ENCODE peak calls at places on chromosome 12, in four cellular contexts. M is CD4-positive, alpha-beta T cell; C is neural crest cell; P is K562. R is an unnamed sample.

GRCh38 chr12:48331389-48331788 is 19.3 kb downstream of the ZNF641 start:
- DNase-seq in P (no peak), M (no peak), C (no peak), R (no peak)

GRCh38 chr12:70243510-70244331 is 488 bp downstream of the CNOT2 start:
- DNase-seq in P (peak), C (peak), M (peak), R (peak)

GRCh38 chr12:4251228-4251891 is 22.2 kb upstream of the CCND2 start:
- DNase-seq in M (no peak), P (no peak), C (no peak), R (no peak)

GRCh38 chr12:48979602-48980388 is 1.7 kb downstream of the WNT1 start:
- DNase-seq in M (no peak), P (no peak), C (no peak), R (peak)

GRCh38 chr12:107657133-107657532 is 28.5 kb upstream of the PWP1 start:
- DNase-seq in C (no peak), M (no peak), P (no peak), R (no peak)

GRCh38 chr12:121023799-121024198 is 7.5 kb upstream of the C12orf43 start:
- DNase-seq in C (no peak), P (no peak), M (no peak), R (no peak)

GRCh38 chr12:74337951-74338350 is 199.7 kb upstream of the ATXN7L3B start:
- DNase-seq in C (no peak), P (no peak), M (no peak), R (no peak)

GRCh38 chr12:34402899-34403705 is 380.8 kb downstream of the ALG10 start:
- DNase-seq in C (no peak), P (peak), M (no peak), R (peak)

GRCh38 chr12:39619316-39619659 is 315 bp downstream of the ABCD2 start:
- DNase-seq in C (no peak), M (no peak), P (no peak), R (no peak)

DNA sequence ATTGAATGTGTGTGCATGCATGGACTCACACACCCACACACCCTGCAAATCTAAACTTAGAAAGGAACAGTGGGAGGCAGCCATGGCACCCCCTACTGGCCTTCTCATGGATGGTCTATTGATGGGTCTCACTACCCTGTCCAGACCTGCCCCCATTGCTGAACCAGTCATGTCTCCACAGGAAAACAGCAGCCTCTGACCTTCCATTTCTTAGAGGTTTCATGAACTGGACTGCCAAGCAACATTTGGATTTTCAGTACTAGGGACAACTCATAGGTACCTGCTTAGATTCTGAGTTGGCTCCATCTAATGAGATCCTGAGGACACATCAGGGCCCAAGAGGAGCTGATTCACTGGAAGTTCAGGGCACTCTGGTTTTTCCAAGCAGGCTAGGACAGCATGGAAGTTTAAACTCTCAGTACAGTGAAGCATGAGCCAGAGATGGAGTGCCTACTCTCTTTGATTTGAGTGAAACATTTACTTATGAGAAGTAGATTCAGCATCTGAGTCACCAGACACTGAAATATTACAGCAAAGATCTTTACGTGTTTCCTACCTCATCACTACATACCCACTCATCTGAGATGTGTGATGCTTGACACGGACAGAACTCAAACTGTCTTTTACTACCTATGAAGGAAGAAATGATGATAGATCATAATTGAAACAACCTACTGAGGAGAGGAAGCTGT is 98.9 kb upstream of the PLEKHG7 start:
- DNase-seq in P (no peak), C (no peak), M (no peak), R (no peak)
- TF ChIP-seq CTCF in P (no peak), C (no peak), M (no peak), R (no peak)

GRCh38 chr12:21073822-21074460 is 57.1 kb upstream of the SLCO1B1 start:
- DNase-seq in M (no peak), C (no peak), P (no peak), R (no peak)
- TF ChIP-seq CTCF in M (no peak), C (no peak), P (no peak), R (no peak)

GRCh38 chr12:6374028-6374780 is 1.2 kb downstream of the SCNN1A start:
- DNase-seq in M (no peak), C (no peak), P (no peak), R (no peak)
- TF ChIP-seq CTCF in M (no peak), C (no peak), P (no peak), R (no peak)

GRCh38 chr12:72467985-72468384 is 195.8 kb downstream of the TRHDE start:
- DNase-seq in C (no peak), M (no peak), P (no peak), R (no peak)

GRCh38 chr12:72471806-72472205 is 199.6 kb downstream of the TRHDE start:
- DNase-seq in C (no peak), P (no peak), M (no peak), R (no peak)

GRCh38 chr12:72476301-72476700 is 204.1 kb downstream of the TRHDE start:
- DNase-seq in M (no peak), C (no peak), P (no peak), R (no peak)

GRCh38 chr12:72468505-72468904 is 196.3 kb downstream of the TRHDE start:
- DNase-seq in C (no peak), P (no peak), M (no peak), R (no peak)

GRCh38 chr12:72472350-72472749 is 200.2 kb downstream of the TRHDE start:
- DNase-seq in P (no peak), M (no peak), C (no peak), R (no peak)
- TF ChIP-seq CTCF in P (no peak), M (no peak), C (no peak), R (no peak)

DNA sequence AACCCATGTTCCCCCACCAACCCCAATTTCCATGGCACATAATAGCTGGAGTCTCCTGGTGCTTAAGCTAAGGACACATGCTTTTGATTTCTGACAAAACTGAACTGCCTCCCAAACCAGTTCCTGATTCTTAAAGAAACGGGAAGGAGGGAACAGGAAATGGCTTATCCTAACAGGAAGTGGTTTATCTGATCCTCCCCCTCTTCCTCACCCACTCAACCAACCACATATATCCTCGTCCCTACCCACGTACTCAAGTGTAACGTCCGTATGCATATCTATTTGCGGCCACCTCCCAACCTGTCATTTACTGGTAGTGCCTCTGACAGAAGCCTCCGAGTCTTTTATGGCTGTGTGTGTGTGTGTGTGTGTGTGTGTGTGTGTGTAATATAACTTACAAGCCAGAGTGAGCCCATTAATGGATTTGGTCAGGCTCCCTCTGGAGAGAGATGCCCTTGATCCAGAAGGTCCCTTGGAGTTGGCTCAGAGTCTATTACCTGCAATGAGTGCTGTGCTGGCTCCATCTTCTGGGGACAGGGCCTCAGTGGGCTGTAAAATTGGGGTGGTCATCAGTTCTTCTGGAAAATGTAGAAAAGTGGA is 7.7 kb downstream of the DAZAP2 start:
- DNase-seq in M (no peak), C (no peak), P (peak), R (peak)
- TF ChIP-seq CTCF in M (no peak), C (no peak), P (peak), R (no peak)